ENCODE peak calls at places on chromosomes 6 and 20, in six cellular contexts. G is H9, S is trophoblast cell, W is neuronal stem cell, P is IMR-90, Z is H1. C is an unnamed sample.

GRCh38 chr20:63775096-63775978 is 35.8 kb downstream of the SLC2A4RG start:
- DNase-seq in G (peak; percentile 89), S (peak; percentile 44), W (peak; percentile 87), P (peak; percentile 19), Z (peak; percentile 95), C (peak; percentile 45)

GRCh38 chr20:51860015-51860882 is 57.9 kb upstream of the SALL4 start:
- DNase-seq in G (no peak), S (no peak), W (no peak), P (peak; percentile 47), Z (no peak), C (peak; percentile 83)

GRCh38 chr6:139490482-139490881 is 116.0 kb upstream of the CITED2 start:
- DNase-seq in G (no peak), S (peak; percentile 58), W (no peak), P (peak; percentile 58), Z (no peak), C (no peak)

GRCh38 chr6:163790296-163790840 is 375.9 kb downstream of the QKI start:
- DNase-seq in G (no peak), S (no peak), W (no peak), P (peak; percentile 13), Z (no peak), C (no peak)

GRCh38 chr20:32445539-32446273 is 87.6 kb downstream of the ASXL1 start:
- DNase-seq in G (peak; percentile 34), S (no peak), W (no peak), P (no peak), Z (no peak), C (no peak)

GRCh38 chr6:43575105-43575771 is 600 bp downstream of the XPO5 start:
- DNase-seq in G (peak; percentile 48), S (peak; percentile 40), W (peak; percentile 46), P (peak; percentile 9), Z (no peak), C (peak; percentile 49)

GRCh38 chr20:13638162-13638495 is 603 bp downstream of the TASP1 start:
- DNase-seq in G (no peak), S (no peak), W (no peak), P (peak; percentile 16), Z (no peak), C (no peak)

GRCh38 chr6:5536644-5537043 is 275.3 kb downstream of the FARS2 start:
- DNase-seq in G (no peak), S (peak; percentile 52), W (no peak), P (no peak), Z (no peak), C (no peak)

GRCh38 chr6:78954740-78955139 is 87.4 kb downstream of the IRAK1BP1 start:
- DNase-seq in G (no peak), S (no peak), W (no peak), P (no peak), Z (no peak), C (no peak)

GRCh38 chr6:116840091-116840490 is 11.2 kb upstream of the GPRC6A start:
- DNase-seq in G (no peak), S (no peak), W (no peak), P (peak; percentile 50), Z (no peak), C (peak; percentile 39)

GRCh38 chr20:19993937-19994667 is 23.1 kb upstream of the NAA20 start:
- DNase-seq in G (no peak), S (peak; percentile 67), W (no peak), P (peak; percentile 76), Z (no peak), C (peak; percentile 84)

GRCh38 chr6:69696273-69696672 is 100.5 kb downstream of the LMBRD1 start:
- DNase-seq in G (no peak), S (no peak), W (no peak), P (peak; percentile 5), Z (no peak), C (peak; percentile 17)

GRCh38 chr20:5918856-5919633 is 31.3 kb downstream of the TRMT6 start:
- DNase-seq in G (no peak), S (no peak), W (no peak), P (peak; percentile 44), Z (no peak), C (peak; percentile 43)

GRCh38 chr20:41245086-41245707 is 72.3 kb downstream of the ZHX3 start:
- DNase-seq in G (peak; percentile 57), S (no peak), W (peak; percentile 47), P (peak; percentile 42), Z (peak; percentile 52), C (peak; percentile 35)

GRCh38 chr20:63130654-63131577 is 85.0 kb downstream of the YTHDF1 start:
- DNase-seq in G (peak; percentile 26), S (no peak), W (no peak), P (no peak), Z (no peak), C (no peak)

GRCh38 chr6:111794716-111795452 is 78.4 kb downstream of the FYN start:
- DNase-seq in G (no peak), S (no peak), W (no peak), P (no peak), Z (no peak), C (no peak)

GRCh38 chr6:57109905-57110304 is 19.9 kb downstream of the ZNF451 start:
- DNase-seq in G (no peak), S (no peak), W (no peak), P (peak; percentile 73), Z (no peak), C (no peak)

GRCh38 chr6:135624402-135625297 is 127.1 kb upstream of the AHI1 start:
- DNase-seq in G (no peak), S (no peak), W (no peak), P (peak; percentile 46), Z (no peak), C (peak; percentile 37)

GRCh38 chr20:53208110-53208908 is 236.2 kb downstream of the TSHZ2 start:
- DNase-seq in G (peak; percentile 75), S (no peak), W (peak; percentile 30), P (no peak), Z (peak; percentile 84), C (no peak)

GRCh38 chr20:59235226-59235625 is 65.2 kb upstream of the EDN3 start:
- DNase-seq in G (no peak), S (no peak), W (no peak), P (no peak), Z (no peak), C (no peak)

GRCh38 chr6:142009647-142010046 is 123.1 kb upstream of the GJE1 start:
- DNase-seq in G (no peak), S (peak; percentile 26), W (no peak), P (peak; percentile 72), Z (no peak), C (peak; percentile 49)

GRCh38 chr6:90222008-90222407 is 74.6 kb downstream of the BACH2 start:
- DNase-seq in G (no peak), S (no peak), W (no peak), P (no peak), Z (no peak), C (no peak)

GRCh38 chr6:90221403-90221802 is 75.2 kb downstream of the BACH2 start:
- DNase-seq in G (no peak), S (no peak), W (no peak), P (no peak), Z (no peak), C (no peak)

GRCh38 chr6:90220273-90220672 is 76.4 kb downstream of the BACH2 start:
- DNase-seq in G (no peak), S (no peak), W (no peak), P (no peak), Z (no peak), C (no peak)

GRCh38 chr6:90217621-90218496 is 78.8 kb downstream of the BACH2 start:
- DNase-seq in G (no peak), S (peak; percentile 91), W (no peak), P (no peak), Z (peak; percentile 52), C (no peak)

GRCh38 chr6:90219168-90219985 is 77.3 kb downstream of the BACH2 start:
- DNase-seq in G (no peak), S (peak; percentile 56), W (peak; percentile 43), P (peak; percentile 90), Z (no peak), C (peak; percentile 84)
- H2AFZ ChIP-seq in G (peak overlapping the region; percentile 71), S (no peak overlapping the region), W (peak overlapping the region; percentile 72), P (peak overlapping the region; percentile 75), Z (peak overlapping the region; percentile 60), C (no peak overlapping the region)

DNA sequence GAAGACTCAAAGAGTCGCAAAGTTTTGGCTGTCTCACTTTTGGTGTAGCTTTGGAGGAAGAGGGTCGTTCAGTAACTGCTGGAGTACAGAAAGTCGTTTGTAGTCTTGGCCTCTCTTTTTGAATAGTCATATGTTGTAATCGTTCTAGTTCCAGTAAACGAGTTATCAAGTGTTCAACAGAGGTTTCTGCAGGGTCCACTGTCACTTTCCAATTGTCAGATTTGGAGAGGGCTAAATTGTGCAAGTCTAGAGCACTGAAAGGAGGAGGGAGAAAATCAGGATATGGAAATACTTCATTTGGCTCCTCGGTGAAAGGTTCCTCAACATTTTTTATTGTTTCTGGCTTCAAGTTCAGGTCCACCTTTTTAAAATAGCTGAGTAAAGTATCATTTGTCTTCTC is 9.7 kb downstream of the FAM217A start:
- DNase-seq in G (no peak), S (no peak), W (no peak), P (no peak), Z (no peak), C (no peak)
- H4K8ac ChIP-seq in G (no peak overlapping the region), S (no peak overlapping the region), W (no peak overlapping the region), P (no peak overlapping the region), Z (no peak overlapping the region), C (no peak overlapping the region)

DNA sequence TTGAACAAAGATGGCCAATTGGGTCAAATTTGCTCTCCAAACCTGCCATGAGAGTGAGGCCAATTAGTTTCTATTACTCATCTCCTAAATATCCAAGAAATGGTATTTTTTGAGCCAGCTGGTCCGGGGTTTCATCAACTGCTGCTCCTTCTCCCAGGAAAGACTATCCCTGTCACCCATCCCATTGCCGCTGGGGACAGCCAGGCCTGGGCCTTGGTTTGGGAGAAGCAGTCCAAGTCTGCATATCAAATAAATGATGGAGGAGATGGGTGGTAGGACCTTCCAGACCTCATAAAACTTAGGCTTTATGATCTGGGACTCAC is 46.7 kb upstream of the TTPAL start:
- DNase-seq in G (no peak), S (peak; percentile 30), W (no peak), P (no peak), Z (no peak), C (no peak)
- H3K27ac ChIP-seq in G (no peak overlapping the region), S (no peak overlapping the region), W (no peak overlapping the region), P (no peak overlapping the region), Z (no peak overlapping the region), C (no peak overlapping the region)

DNA sequence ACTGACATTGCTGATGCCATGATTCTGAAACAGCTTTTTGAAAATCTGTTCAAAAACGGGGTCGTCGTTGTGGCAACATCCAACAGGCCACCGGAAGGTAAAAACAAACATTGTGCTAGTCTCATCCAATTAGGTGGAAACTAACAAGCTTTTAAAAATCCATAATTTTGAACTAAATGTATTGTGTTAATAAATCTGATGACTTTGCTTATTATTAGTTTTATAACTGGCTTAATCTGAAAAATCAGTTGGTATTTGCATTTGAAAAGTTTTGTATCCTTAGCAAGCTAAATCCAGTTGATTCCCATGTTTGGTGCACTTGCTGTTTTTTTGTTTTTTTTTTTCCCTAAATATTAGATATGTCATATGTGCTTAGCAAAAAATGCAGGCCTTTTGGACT is 71.4 kb downstream of the AFG1L start:
- DNase-seq in G (no peak), S (no peak), W (no peak), P (no peak), Z (no peak), C (no peak)
- H2AFZ ChIP-seq in G (no peak overlapping the region), S (no peak overlapping the region), W (no peak overlapping the region), P (no peak overlapping the region), Z (no peak overlapping the region), C (no peak overlapping the region)

GRCh38 chr6:36201612-36202011 is 5.1 kb downstream of the BRPF3 start:
- DNase-seq in G (no peak), S (no peak), W (no peak), P (no peak), Z (no peak), C (no peak)
- H4K8ac ChIP-seq in G (no peak overlapping the region), S (no peak overlapping the region), W (no peak overlapping the region), P (no peak overlapping the region), Z (no peak overlapping the region), C (no peak overlapping the region)

C was measured in mesenchymal stem cell.